ENCODE peak calls at places on chromosome 5, in four cellular contexts. U is HCT116, M is HepG2, W is K562. K is an unnamed sample.

GRCh38 chr5:102711525-102712240 is 43.4 kb upstream of the PAM start:
- DNase-seq in U (no peak), M (no peak), W (no peak), K (no peak)

GRCh38 chr5:9775339-9775738 is 145.2 kb upstream of the TAS2R1 start:
- DNase-seq in M (no peak), U (no peak), W (no peak), K (no peak)

GRCh38 chr5:43627028-43627427 is 24.0 kb downstream of the NNT start:
- DNase-seq in W (peak), M (peak), U (peak), K (peak)

GRCh38 chr5:53438486-53439472 is 41.6 kb upstream of the FST start:
- DNase-seq in U (no peak), M (no peak), W (no peak), K (no peak)

GRCh38 chr5:124605516-124605915 is 140.9 kb downstream of the ZNF608 start:
- DNase-seq in U (no peak), W (no peak), M (peak), K (no peak)

GRCh38 chr5:172478256-172478655 is 23.9 kb upstream of the SH3PXD2B start:
- DNase-seq in M (no peak), W (no peak), U (no peak), K (no peak)

GRCh38 chr5:76790632-76791290 is 28.1 kb upstream of the F2RL1 start:
- DNase-seq in U (peak), W (peak), M (peak), K (peak)

GRCh38 chr5:80184235-80185023 is 71.4 kb downstream of the SERINC5 start:
- DNase-seq in W (peak), M (peak), U (no peak), K (no peak)

GRCh38 chr5:98588225-98588624 is 185.2 kb upstream of the RGMB start:
- DNase-seq in U (no peak), W (no peak), M (no peak), K (no peak)

GRCh38 chr5:142059304-142059940 is 46.6 kb upstream of the GNPDA1 start:
- DNase-seq in U (peak), W (peak), M (peak), K (no peak)

GRCh38 chr5:38605610-38606009 is 49.2 kb upstream of the LIFR start:
- DNase-seq in W (no peak), M (no peak), U (no peak), K (no peak)

GRCh38 chr5:16588434-16589214 is 28.2 kb downstream of the RETREG1 start:
- DNase-seq in U (no peak), M (peak), W (no peak), K (no peak)

GRCh38 chr5:101174981-101175380 is 271.9 kb upstream of the ST8SIA4 start:
- DNase-seq in M (no peak), U (no peak), W (no peak), K (no peak)

DNA sequence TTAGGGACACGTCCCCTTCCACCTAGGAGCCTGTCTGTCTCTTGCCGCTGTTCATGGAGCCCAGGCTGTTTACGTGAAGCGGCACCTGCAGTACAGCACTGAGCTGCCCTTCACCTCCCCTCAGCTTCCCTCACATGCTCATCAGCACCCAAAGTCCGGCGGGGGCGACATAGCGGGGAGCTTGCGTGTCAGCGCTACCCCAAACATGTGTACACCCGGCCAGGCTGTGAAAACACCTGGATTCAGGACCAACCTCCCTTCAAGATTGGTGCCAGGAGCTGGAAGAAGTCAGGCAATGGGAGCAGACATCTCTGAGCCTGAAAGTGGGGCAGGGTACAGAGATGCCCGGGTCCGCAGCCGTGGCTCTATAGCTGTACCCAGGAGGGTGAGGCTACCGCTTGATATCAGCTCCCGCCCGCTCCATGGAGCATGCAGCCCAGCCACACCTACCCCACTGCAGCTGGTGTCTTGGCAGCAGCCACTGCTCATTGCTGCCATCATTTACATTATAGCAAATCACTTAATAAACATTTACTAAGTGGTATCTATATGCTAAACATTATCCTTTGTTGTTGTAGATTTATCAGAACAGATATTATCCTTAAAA is 712.1 kb downstream of the CDH9 start:
- DNase-seq in M (no peak), W (no peak), U (no peak), K (no peak)
- TF ChIP-seq TCF7L2 in M (no peak), W (no peak), U (no peak), K (no peak)

GRCh38 chr5:180358694-180359093 is 5.6 kb upstream of the GFPT2 start:
- DNase-seq in U (no peak), M (no peak), W (no peak), K (no peak)
- TF ChIP-seq TCF7L2 in U (no peak), M (no peak), W (no peak), K (no peak)

GRCh38 chr5:77846422-77847128 is 70.4 kb upstream of the TBCA start:
- DNase-seq in M (no peak), U (no peak), W (no peak), K (no peak)

GRCh38 chr5:77845273-77845646 is 69.1 kb upstream of the TBCA start:
- DNase-seq in W (no peak), M (no peak), U (no peak), K (no peak)

GRCh38 chr5:77843570-77844407 is 67.7 kb upstream of the TBCA start:
- DNase-seq in M (no peak), W (no peak), U (no peak), K (no peak)

GRCh38 chr5:77842247-77842646 is 66.1 kb upstream of the TBCA start:
- DNase-seq in W (no peak), U (no peak), M (no peak), K (no peak)

GRCh38 chr5:77844408-77845272 is 68.5 kb upstream of the TBCA start:
- DNase-seq in W (no peak), M (no peak), U (no peak), K (no peak)
- TF ChIP-seq TCF7L2 in W (no peak), M (no peak), U (no peak), K (no peak)

GRCh38 chr5:71882826-71883744 is 164.0 kb downstream of the CARTPT start:
- DNase-seq in W (no peak), M (no peak), U (no peak), K (no peak)
- TF ChIP-seq TCF7L2 in W (no peak), M (no peak), U (no peak), K (no peak)

GRCh38 chr5:150500328-150500841 is 7.5 kb upstream of the NDST1 start:
- DNase-seq in M (no peak), W (no peak), U (no peak), K (no peak)

GRCh38 chr5:150500905-150501304 is 7.0 kb upstream of the NDST1 start:
- DNase-seq in M (no peak), W (no peak), U (no peak), K (no peak)

GRCh38 chr5:150498971-150499370 is 9.0 kb upstream of the NDST1 start:
- DNase-seq in W (no peak), M (no peak), U (no peak), K (no peak)

GRCh38 chr5:150498501-150498900 is 9.4 kb upstream of the NDST1 start:
- DNase-seq in W (no peak), M (no peak), U (no peak), K (no peak)

DNA sequence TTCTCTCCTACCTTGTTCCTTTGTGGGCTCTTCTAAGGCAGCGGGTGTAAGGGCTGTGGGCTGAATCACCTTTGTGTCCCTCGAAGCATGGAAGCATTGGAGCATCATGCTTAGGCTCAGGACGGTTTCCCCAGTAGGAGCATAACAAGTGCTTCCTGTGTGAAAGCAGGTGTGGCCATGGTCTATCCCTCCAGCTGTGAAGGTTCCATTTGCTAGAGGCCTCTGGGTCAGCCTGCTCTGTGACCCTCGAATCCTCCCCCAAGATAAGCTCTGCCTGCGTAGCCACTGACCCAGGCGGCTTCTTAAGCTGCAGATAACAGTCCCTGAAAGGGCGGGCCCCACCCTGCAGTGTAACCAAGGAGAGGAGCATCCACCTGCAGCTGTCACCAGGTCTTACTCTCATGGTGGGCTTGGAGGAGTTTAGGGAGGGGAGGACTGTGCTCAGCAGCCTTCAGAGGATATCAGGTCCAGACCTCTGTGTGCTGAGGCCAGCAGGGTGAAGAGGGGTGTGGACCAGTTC is 8.4 kb upstream of the NDST1 start:
- DNase-seq in M (no peak), W (peak), U (no peak), K (no peak)
- TF ChIP-seq TCF7L2 in M (no peak), W (no peak), U (no peak), K (no peak)

GRCh38 chr5:5288236-5288635 is 134.2 kb upstream of the ICE1 start:
- DNase-seq in U (no peak), W (no peak), M (no peak), K (no peak)
- TF ChIP-seq TCF7L2 in U (no peak), W (no peak), M (no peak), K (no peak)

GRCh38 chr5:174425271-174425963 is 299.0 kb upstream of the MSX2 start:
- DNase-seq in W (no peak), M (no peak), U (no peak), K (no peak)
- TF ChIP-seq TCF7L2 in W (no peak), M (no peak), U (no peak), K (no peak)

K was measured in Panc1.